ENCODE peak calls at places on chromosomes 6 and 20, in four cellular contexts. P is cardiac muscle cell; E is CD8-positive, alpha-beta memory T cell; Q is pancreas. B is an unnamed sample. For H3K36me3, the result is how much of the 10 kb centered on the place peaks cover.

GRCh38 chr20:17889226-17889625 is 79.4 kb downstream of the SNX5 start:
- DNase-seq in P (no peak), E (no peak), Q (no peak), B (no peak)

GRCh38 chr6:142819603-142820335 is 125.2 kb downstream of the HIVEP2 start:
- DNase-seq in E (peak), Q (no peak), P (no peak), B (no peak)

GRCh38 chr6:123118811-123119210 is 122.8 kb downstream of the CLVS2 start:
- DNase-seq in E (no peak), Q (no peak), P (no peak), B (no peak)

GRCh38 chr6:158467923-158468322 is 92.0 kb upstream of the TMEM181 start:
- DNase-seq in P (no peak), E (no peak), Q (no peak), B (no peak)

GRCh38 chr6:37279366-37280134 is 21.6 kb upstream of the TMEM217 start:
- DNase-seq in Q (no peak), P (no peak), E (no peak), B (no peak)

GRCh38 chr6:117481926-117482239 is 591 bp upstream of the DCBLD1 start:
- DNase-seq in P (peak), Q (no peak), E (no peak), B (no peak)

GRCh38 chr6:31826793-31827285 is 699 bp upstream of the HSPA1B start:
- DNase-seq in Q (peak), P (peak), E (no peak), B (peak)

GRCh38 chr20:56382696-56383095 is 9.3 kb downstream of the AURKA start:
- DNase-seq in Q (no peak), P (peak), E (no peak), B (no peak)

GRCh38 chr6:26218824-26219223 is 131.6 kb downstream of the HFE start:
- DNase-seq in P (no peak), Q (no peak), E (no peak), B (no peak)

GRCh38 chr6:38143191-38144154 is 323.9 kb downstream of the ZFAND3 start:
- DNase-seq in E (no peak), Q (no peak), P (peak), B (no peak)

GRCh38 chr20:5192570-5193431 is 66.0 kb downstream of the CDS2 start:
- DNase-seq in P (no peak), Q (no peak), E (no peak), B (no peak)
- H3K36me3 ChIP-seq in P (under half), Q (under half), E (under half), B (under half)

GRCh38 chr6:54448617-54449016 is 140.4 kb downstream of the TINAG start:
- DNase-seq in E (no peak), P (no peak), Q (no peak), B (no peak)
- H3K36me3 ChIP-seq in E (under half), P (under half), Q (under half), B (under half)

GRCh38 chr6:6616670-6617069 is 28.1 kb downstream of the LY86 start:
- DNase-seq in P (no peak), Q (no peak), E (no peak), B (no peak)
- H3K36me3 ChIP-seq in P (under half), Q (under half), E (under half), B (under half)

GRCh38 chr6:28125396-28125795 is 987 bp downstream of the ZSCAN16 start:
- DNase-seq in P (no peak), E (peak), Q (no peak), B (no peak)

GRCh38 chr6:28124971-28125353 is 553 bp downstream of the ZSCAN16 start:
- DNase-seq in Q (no peak), E (peak), P (no peak), B (no peak)

DNA sequence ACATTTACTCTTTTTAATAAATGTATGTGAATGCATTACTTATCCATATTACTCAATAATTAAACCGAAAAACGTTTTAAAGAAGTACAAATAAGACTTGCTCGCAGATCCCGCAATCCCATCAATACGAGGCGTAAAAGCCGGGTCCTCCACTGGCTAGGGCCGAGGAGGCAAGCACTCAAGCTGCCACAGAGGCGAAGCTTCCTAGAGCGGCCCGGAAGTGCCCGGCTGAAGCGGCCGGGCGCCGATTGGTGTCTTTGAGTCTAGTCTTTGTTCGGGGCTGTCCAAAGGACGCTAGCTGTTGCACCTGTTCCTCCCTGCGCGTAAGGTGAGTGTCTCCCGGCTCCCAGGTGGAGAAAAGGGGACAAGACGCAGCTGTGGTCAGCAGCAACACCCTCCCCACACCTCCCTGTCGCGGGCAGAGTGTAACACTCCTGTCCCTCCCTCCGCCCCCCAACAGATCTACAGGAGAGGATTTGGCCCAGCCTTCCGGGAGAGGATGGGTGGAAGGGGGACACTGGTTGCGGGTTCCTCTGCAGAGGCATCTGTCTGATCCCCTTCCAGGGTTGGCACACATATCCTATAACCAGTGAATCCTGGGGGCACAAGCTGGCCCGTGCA is at the start of gene ZSCAN16:
- DNase-seq in E (peak), P (peak), Q (peak), B (peak)
- H3K36me3 ChIP-seq in E (under half), P (under half), Q (under half), B (under half)

B was measured in uterus.